ENCODE peak calls at places on chromosomes 16 and 17, in seven cellular contexts. G is breast epithelium; D is aorta; M is left colon; U is T47D; H is colonic mucosa; T is activated naive CD4-positive, alpha-beta T cell treated with anti-CD3 and anti-CD28 coated beads, Interleukin-2, amount 10 ng/mL, durations not matched to agents 7 days and 5 days. X is an unnamed sample.

GRCh38 chr17:43753488-43754129 is 5.0 kb downstream of the SOST start:
- DNase-seq in G (no peak), D (no peak), M (no peak), U (no peak), H (no peak), T (no peak), X (no peak)

GRCh38 chr17:17765359-17765758 is 71.4 kb downstream of the SREBF1 start:
- DNase-seq in G (no peak), D (no peak), M (no peak), U (no peak), H (no peak), T (no peak), X (no peak)

GRCh38 chr17:59853168-59853918 is 39.4 kb downstream of the TUBD1 start:
- DNase-seq in G (no peak), D (peak), M (peak), U (no peak), H (peak), T (peak), X (peak)

GRCh38 chr16:25005445-25006306 is 9.5 kb downstream of the ARHGAP17 start:
- DNase-seq in G (no peak), D (no peak), M (no peak), U (no peak), H (no peak), T (no peak), X (no peak)

GRCh38 chr17:32927724-32928526 is at the start of gene TMEM98:
- DNase-seq in G (no peak), D (peak), M (no peak), U (peak), H (peak), T (no peak), X (no peak)

GRCh38 chr16:50676684-50677225 is 4.4 kb downstream of the SNX20 start:
- DNase-seq in G (no peak), D (no peak), M (no peak), U (no peak), H (no peak), T (no peak), X (no peak)

GRCh38 chr17:80358131-80358530 is 56.8 kb upstream of the ENDOV start:
- DNase-seq in G (no peak), D (no peak), M (no peak), U (no peak), H (no peak), T (no peak), X (no peak)

GRCh38 chr16:69435977-69436729 is 11.7 kb downstream of the CYB5B start:
- DNase-seq in G (no peak), D (no peak), M (no peak), U (no peak), H (no peak), T (no peak), X (no peak)

GRCh38 chr17:9968881-9969280 is 63.8 kb upstream of the RCVRN start:
- DNase-seq in G (no peak), D (no peak), M (no peak), U (peak), H (no peak), T (no peak), X (no peak)

GRCh38 chr16:49023095-49023494 is 258.5 kb downstream of the CBLN1 start:
- DNase-seq in G (no peak), D (no peak), M (no peak), U (no peak), H (no peak), T (no peak), X (no peak)